ENCODE peak calls at places on chromosomes 3 and 15, in eight cellular contexts. L, B, C, W, D, E, J and Q are unnamed samples.

GRCh38 chr15:90660195-90660995 is 56.8 kb upstream of the BLM start:
- DNase-seq in L (peak; percentile 41), B (no peak), C (no peak), W (peak; percentile 50), D (peak; percentile 41), E (peak; percentile 80), J (no peak), Q (no peak)

GRCh38 chr3:139953131-139953910 is 18.3 kb downstream of the CLSTN2 start:
- DNase-seq in L (no peak), B (no peak), C (no peak), W (no peak), D (no peak), E (no peak), J (no peak), Q (no peak)

GRCh38 chr3:49311283-49311682 is 28.6 kb downstream of the USP4 start:
- DNase-seq in L (no peak), B (no peak), C (no peak), W (no peak), D (no peak), E (no peak), J (no peak), Q (no peak)

GRCh38 chr3:14890470-14890869 is 56.9 kb upstream of the NR2C2 start:
- DNase-seq in L (no peak), B (no peak), C (no peak), W (no peak), D (no peak), E (no peak), J (no peak), Q (no peak)

GRCh38 chr15:24862726-24863521 is 91.9 kb upstream of the SNRPN start:
- DNase-seq in L (no peak), B (no peak), C (no peak), W (no peak), D (no peak), E (no peak), J (no peak), Q (no peak)

GRCh38 chr3:125061170-125061569 is 5.4 kb upstream of the HEG1 start:
- DNase-seq in L (no peak), B (no peak), C (no peak), W (no peak), D (no peak), E (no peak), J (no peak), Q (no peak)

GRCh38 chr3:95172144-95172543 is 1109.3 kb downstream of the NSUN3 start:
- DNase-seq in L (no peak), B (no peak), C (no peak), W (no peak), D (no peak), E (no peak), J (no peak), Q (no peak)

GRCh38 chr15:98503970-98504369 is 144.4 kb upstream of the IGF1R start:
- DNase-seq in L (no peak), B (no peak), C (no peak), W (no peak), D (no peak), E (no peak), J (no peak), Q (no peak)

GRCh38 chr15:43253431-43254403 is 13.0 kb downstream of the TGM5 start:
- DNase-seq in L (peak; percentile 46), B (no peak), C (peak; percentile 15), W (no peak), D (no peak), E (peak; percentile 65), J (no peak), Q (no peak)

GRCh38 chr3:42052132-42052866 is 38.9 kb upstream of the TRAK1 start:
- DNase-seq in L (no peak), B (no peak), C (no peak), W (no peak), D (no peak), E (peak; percentile 24), J (no peak), Q (no peak)

GRCh38 chr3:186930143-186930638 is at the start of gene ST6GAL1:
- DNase-seq in L (peak; percentile 56), B (peak; percentile 33), C (peak; percentile 54), W (peak; percentile 53), D (peak; percentile 89), E (peak; percentile 82), J (no peak), Q (no peak)

GRCh38 chr3:109640146-109640652 is 302.9 kb upstream of the DPPA4 start:
- DNase-seq in L (no peak), B (no peak), C (no peak), W (no peak), D (no peak), E (no peak), J (no peak), Q (no peak)

GRCh38 chr3:133943639-133944131 is 48.0 kb upstream of the RAB6B start:
- DNase-seq in L (peak; percentile 93), B (no peak), C (no peak), W (no peak), D (peak; percentile 4), E (no peak), J (no peak), Q (no peak)

GRCh38 chr15:41286665-41287333 is 45.6 kb downstream of the OIP5 start:
- DNase-seq in L (no peak), B (no peak), C (no peak), W (no peak), D (no peak), E (no peak), J (no peak), Q (no peak)

GRCh38 chr15:65804252-65804931 is 12.3 kb upstream of the DENND4A start:
- DNase-seq in L (no peak), B (no peak), C (no peak), W (no peak), D (no peak), E (no peak), J (no peak), Q (no peak)

GRCh38 chr3:165855581-165855980 is 18.4 kb upstream of the BCHE start:
- DNase-seq in L (no peak), B (no peak), C (no peak), W (no peak), D (no peak), E (no peak), J (peak; percentile 33), Q (no peak)

GRCh38 chr15:81813215-81813614 is 232.6 kb downstream of the MEX3B start:
- DNase-seq in L (no peak), B (peak; percentile 3), C (no peak), W (no peak), D (peak; percentile 69), E (no peak), J (no peak), Q (peak; percentile 44)